ENCODE peak calls at places on chromosomes 6 and 20, in seven cellular contexts. Q, I, V, K, F, T and Z are unnamed samples.

GRCh38 chr6:116010400-116011095 is 50.1 kb downstream of the FRK start:
- DNase-seq in I (no peak), Q (peak), V (peak), T (peak), F (peak), K (peak), Z (peak)

GRCh38 chr6:36962874-36963273 is 8.3 kb downstream of the PI16 start:
- DNase-seq in Q (no peak), K (peak), V (peak), I (no peak), F (peak), T (peak), Z (peak)

GRCh38 chr6:33430991-33431879 is 11.4 kb downstream of the SYNGAP1 start:
- DNase-seq in V (peak), F (peak), T (no peak), Q (peak), K (peak), I (no peak), Z (peak)

GRCh38 chr20:21230686-21231085 is 72.4 kb upstream of the XRN2 start:
- DNase-seq in I (no peak), V (no peak), F (no peak), Q (no peak), T (no peak), K (no peak), Z (no peak)

GRCh38 chr20:47993817-47994216 is 208.5 kb upstream of the SULF2 start:
- DNase-seq in F (no peak), Q (no peak), V (no peak), I (no peak), T (no peak), K (no peak), Z (no peak)

GRCh38 chr6:43095939-43096338 is 19.8 kb downstream of the PTK7 start:
- DNase-seq in K (no peak), Q (no peak), V (no peak), F (no peak), T (no peak), I (no peak), Z (no peak)

GRCh38 chr6:44386929-44387345 is 569 bp upstream of the CDC5L start:
- DNase-seq in I (no peak), Q (no peak), F (no peak), V (no peak), T (no peak), K (no peak), Z (no peak)

GRCh38 chr6:112562348-112563220 is 215.5 kb downstream of the RFPL4B start:
- DNase-seq in V (no peak), F (no peak), K (no peak), I (no peak), T (no peak), Q (peak), Z (no peak)

GRCh38 chr20:29497261-29497671 is 1760.2 kb upstream of the DEFB115 start:
- DNase-seq in I (no peak), Q (peak), V (no peak), K (no peak), T (peak), F (no peak), Z (no peak)

GRCh38 chr6:138586638-138587037 is 87.3 kb upstream of the NHSL1 start:
- DNase-seq in Q (no peak), K (no peak), T (no peak), V (no peak), F (no peak), I (no peak), Z (no peak)

GRCh38 chr6:20800229-20800628 is 266.0 kb downstream of the CDKAL1 start:
- DNase-seq in I (no peak), F (no peak), K (no peak), Q (no peak), V (no peak), T (no peak), Z (no peak)

GRCh38 chr6:36455486-36456027 is 12.8 kb downstream of the KCTD20 start:
- DNase-seq in T (no peak), K (no peak), Q (no peak), I (no peak), F (no peak), V (no peak), Z (no peak)

GRCh38 chr6:125546827-125547226 is 202.6 kb upstream of the HEY2 start:
- DNase-seq in Q (no peak), T (no peak), K (no peak), I (no peak), F (no peak), V (peak), Z (no peak)

GRCh38 chr6:106444777-106445507 is 84.4 kb downstream of the CRYBG1 start:
- DNase-seq in V (peak), T (no peak), K (no peak), F (peak), Q (no peak), I (no peak), Z (no peak)

GRCh38 chr6:41682966-41683459 is 44.7 kb downstream of the MDFI start:
- DNase-seq in T (no peak), F (no peak), V (peak), I (no peak), K (no peak), Q (no peak), Z (no peak)

GRCh38 chr20:1761598-1761997 is 104.0 kb upstream of the SIRPG start:
- DNase-seq in V (no peak), F (no peak), K (no peak), Q (no peak), T (no peak), I (no peak), Z (no peak)

GRCh38 chr6:64694356-64694755 is 1012.7 kb downstream of the EYS start:
- DNase-seq in V (no peak), I (no peak), F (no peak), K (no peak), T (no peak), Q (no peak), Z (no peak)

GRCh38 chr20:7911586-7912330 is 28.5 kb downstream of the HAO1 start:
- DNase-seq in K (no peak), I (no peak), V (no peak), T (no peak), F (no peak), Q (no peak), Z (no peak)

GRCh38 chr6:142286088-142286409 is 15.8 kb upstream of the ADGRG6 start:
- DNase-seq in Q (no peak), K (no peak), F (no peak), V (no peak), T (no peak), I (no peak), Z (no peak)

GRCh38 chr20:64237316-64237715 is 18.2 kb upstream of the PCMTD2 start:
- DNase-seq in I (no peak), Q (peak), K (no peak), T (peak), F (no peak), V (no peak), Z (no peak)